ENCODE peak calls at places on chromosomes 7 and 10, in seven cellular contexts. N is ovary; E is DMS153; D is stimulated activated CD4-positive, alpha-beta T cell treated with anti-CD3 and anti-CD28 coated beads, Interleukin-1b, Interleukin-23, amount 100 ng/mL, for 48 hours; Z is dermis blood vessel endothelial cell; S is cardiac muscle cell; T is naive thymus-derived CD8-positive, alpha-beta T cell. U is an unnamed sample.

GRCh38 chr7:22193361-22194016 is 163.5 kb downstream of the RAPGEF5 start:
- DNase-seq in S (peak), Z (no peak), T (no peak), E (no peak), N (peak), D (no peak), U (no peak)

GRCh38 chr10:121974535-121975294 is at the start of gene NSMCE4A:
- DNase-seq in E (peak), D (peak), T (peak), N (peak), S (peak), Z (peak), U (peak)

GRCh38 chr10:108388716-108389115 is 1224.2 kb upstream of the SORCS1 start:
- DNase-seq in E (no peak), N (no peak), T (no peak), D (no peak), S (no peak), Z (no peak), U (no peak)

GRCh38 chr7:4879401-4880081 is 4.0 kb downstream of the RADIL start:
- DNase-seq in E (no peak), N (no peak), D (no peak), T (no peak), Z (no peak), S (no peak), U (no peak)

GRCh38 chr10:72694476-72695369 is 2.8 kb downstream of the MCU start:
- DNase-seq in Z (peak), D (no peak), T (no peak), S (peak), N (no peak), E (no peak), U (no peak)

GRCh38 chr7:22640269-22640668 is 86.7 kb upstream of the IL6 start:
- DNase-seq in Z (no peak), N (no peak), D (peak), S (no peak), E (no peak), T (no peak), U (no peak)

GRCh38 chr7:99469381-99470065 is 3.2 kb upstream of the ZNF789 start:
- DNase-seq in T (no peak), N (no peak), Z (no peak), E (no peak), D (no peak), S (no peak), U (no peak)

GRCh38 chr7:76269895-76270294 is 32.6 kb upstream of the HSPB1 start:
- DNase-seq in N (no peak), Z (no peak), S (no peak), E (no peak), T (no peak), D (no peak), U (no peak)

GRCh38 chr7:28272461-28272877 is 91.9 kb upstream of the JAZF1 start:
- DNase-seq in Z (peak), T (no peak), S (peak), D (no peak), N (peak), E (no peak), U (peak)

GRCh38 chr7:4861673-4862072 is at the start of gene PAPOLB:
- DNase-seq in N (no peak), Z (no peak), E (no peak), S (no peak), T (peak), D (peak), U (no peak)

GRCh38 chr7:13111230-13111629 is 423.8 kb downstream of the ARL4A start:
- DNase-seq in N (no peak), Z (no peak), T (no peak), D (peak), E (no peak), S (no peak), U (no peak)

U was measured in SHP77 treated with DMSO at 0.1 percent for 48 hours.